ENCODE peak calls at places on chromosomes 3 and 15, in four cellular contexts. T is stimulated activated CD8-positive, alpha-beta memory T cell treated with anti-CD3 and anti-CD28 coated beads, Interleukin-15, amount 100 ng/mL, for 4 hours; O is SHP77; Q is endothelial cell. I is an unnamed sample.

GRCh38 chr3:55434789-55435188 is 52.3 kb downstream of the WNT5A start:
- DNase-seq in T (no peak), O (peak), Q (peak), I (no peak)

GRCh38 chr3:125322166-125322565 is 53.0 kb downstream of the ZNF148 start:
- DNase-seq in T (no peak), O (no peak), Q (no peak), I (no peak)

GRCh38 chr3:24640330-24640877 is 145.8 kb upstream of the THRB start:
- DNase-seq in T (no peak), O (no peak), Q (no peak), I (no peak)

GRCh38 chr3:179526989-179527391 is 35.7 kb upstream of the ACTL6A start:
- DNase-seq in T (no peak), O (peak), Q (peak), I (peak)

GRCh38 chr15:99734575-99734974 is 1.3 kb upstream of the LYSMD4 start:
- DNase-seq in T (no peak), O (no peak), Q (no peak), I (no peak)

GRCh38 chr3:44235604-44236484 is 5.8 kb upstream of the TOPAZ1 start:
- DNase-seq in T (peak), O (peak), Q (peak), I (peak)

GRCh38 chr3:12300137-12300536 is 11.3 kb downstream of the PPARG start:
- DNase-seq in T (no peak), O (no peak), Q (no peak), I (no peak)

GRCh38 chr3:32224047-32224446 is 14.4 kb upstream of the CMTM8 start:
- DNase-seq in T (no peak), O (no peak), Q (no peak), I (no peak)

GRCh38 chr3:168467085-168467714 is 371.5 kb upstream of the GOLIM4 start:
- DNase-seq in T (no peak), O (peak), Q (peak), I (no peak)

GRCh38 chr15:93028632-93029612 is 60.1 kb downstream of the RGMA start:
- DNase-seq in T (no peak), O (peak), Q (no peak), I (peak)

GRCh38 chr15:65086680-65087111 is 10.2 kb downstream of the KBTBD13 start:
- DNase-seq in T (no peak), O (peak), Q (no peak), I (no peak)

GRCh38 chr15:82804575-82804949 is 1.3 kb downstream of the FSD2 start:
- DNase-seq in T (no peak), O (no peak), Q (no peak), I (no peak)

GRCh38 chr15:63049747-63050439 is 7.3 kb downstream of the TPM1 start:
- DNase-seq in T (no peak), O (no peak), Q (no peak), I (no peak)

GRCh38 chr3:36172699-36173098 is 207.6 kb upstream of the STAC start:
- DNase-seq in T (no peak), O (no peak), Q (no peak), I (no peak)

GRCh38 chr3:85796140-85796539 is 837.4 kb downstream of the CADM2 start:
- DNase-seq in T (no peak), O (no peak), Q (no peak), I (no peak)

GRCh38 chr3:149625795-149626194 is 32.0 kb downstream of the WWTR1 start:
- DNase-seq in T (no peak), O (no peak), Q (no peak), I (no peak)

GRCh38 chr3:48664313-48664644 is 1.6 kb upstream of the CELSR3 start:
- DNase-seq in T (no peak), O (no peak), Q (no peak), I (no peak)

GRCh38 chr15:59886476-59886875 is 117.6 kb upstream of the FOXB1 start:
- DNase-seq in T (no peak), O (no peak), Q (no peak), I (no peak)

GRCh38 chr3:72095521-72095920 is 310.6 kb upstream of the PROK2 start:
- DNase-seq in T (no peak), O (no peak), Q (no peak), I (no peak)

I was measured in posterior vena cava.